ENCODE peak calls at places on chromosomes 7 and 10, in nine cellular contexts. P is SK-N-DZ; M is T-helper 22 cell; G is iris pigment epithelial cell; B is head of caudate nucleus; I is A172; U is PC-9; T is central memory CD4-positive, alpha-beta T cell; X is neural progenitor cell. S is an unnamed sample.

GRCh38 chr10:9052767-9053166 is 998.3 kb downstream of the GATA3 start:
- DNase-seq in P (no peak), G (no peak), U (no peak), X (no peak), B (no peak), T (no peak), M (no peak), I (no peak), S (no peak)

GRCh38 chr10:104308439-104308903 is 29.8 kb downstream of the ITPRIP start:
- DNase-seq in M (no peak), B (no peak), T (peak; percentile 49), I (no peak), X (no peak), P (no peak), U (no peak), G (peak; percentile 14), S (no peak)

GRCh38 chr7:121099572-121099971 is 111.1 kb downstream of the CPED1 start:
- DNase-seq in U (no peak), M (no peak), P (no peak), I (no peak), T (no peak), G (no peak), B (no peak), X (peak; percentile 28), S (no peak)

GRCh38 chr7:51950811-51951210 is 634.2 kb upstream of the COBL start:
- DNase-seq in T (no peak), I (no peak), U (no peak), P (no peak), G (peak; percentile 49), X (peak; percentile 35), M (no peak), B (no peak), S (no peak)

GRCh38 chr10:126459032-126459831 is 71.0 kb upstream of the ADAM12 start:
- DNase-seq in X (peak; percentile 16), U (no peak), B (no peak), T (no peak), M (no peak), G (peak; percentile 26), P (no peak), I (peak; percentile 65), S (peak; percentile 69)

GRCh38 chr7:10838205-10838604 is 135.5 kb upstream of the PHF14 start:
- DNase-seq in B (no peak), U (no peak), I (no peak), P (no peak), T (no peak), G (no peak), X (no peak), M (no peak), S (no peak)

GRCh38 chr7:91093181-91093580 is 171.1 kb upstream of the FZD1 start:
- DNase-seq in G (no peak), U (no peak), X (no peak), I (no peak), P (no peak), B (no peak), T (no peak), M (no peak), S (no peak)

GRCh38 chr10:21497177-21497807 is 28.2 kb downstream of the SKIDA1 start:
- DNase-seq in I (peak; percentile 86), X (peak; percentile 90), P (peak; percentile 72), B (peak; percentile 84), U (peak; percentile 82), G (peak; percentile 61), T (no peak), M (no peak), S (peak; percentile 92)

GRCh38 chr7:10412426-10413019 is 561.1 kb upstream of the PHF14 start:
- DNase-seq in T (no peak), I (peak; percentile 58), M (no peak), G (peak; percentile 10), P (peak; percentile 47), U (no peak), B (peak; percentile 3), X (peak; percentile 51), S (peak; percentile 11)

GRCh38 chr10:108005627-108006026 is 841.1 kb upstream of the SORCS1 start:
- DNase-seq in G (no peak), X (no peak), I (no peak), B (no peak), M (no peak), P (no peak), T (no peak), U (no peak), S (no peak)

GRCh38 chr10:132572545-132572937 is 35.0 kb downstream of the INPP5A start:
- DNase-seq in B (no peak), P (peak; percentile 35), G (peak; percentile 24), T (no peak), X (peak; percentile 37), U (peak; percentile 39), M (no peak), I (no peak), S (peak; percentile 46)

GRCh38 chr7:139899328-139900020 is 70.4 kb downstream of the TBXAS1 start:
- DNase-seq in M (no peak), U (no peak), P (no peak), X (no peak), I (no peak), G (no peak), B (no peak), T (no peak), S (no peak)

GRCh38 chr7:81256991-81257390 is 338.1 kb upstream of the SEMA3C start:
- DNase-seq in B (no peak), M (no peak), U (no peak), I (peak; percentile 26), P (peak; percentile 25), G (no peak), T (no peak), X (peak; percentile 35), S (peak; percentile 44)

GRCh38 chr10:112374724-112375541 is 1.0 kb downstream of the ACSL5 start:
- DNase-seq in M (no peak), B (no peak), X (no peak), T (peak; percentile 21), I (peak; percentile 23), U (peak; percentile 57), P (no peak), G (peak; percentile 26), S (peak; percentile 35)

GRCh38 chr7:64494912-64495461 is 67.9 kb downstream of the ZNF680 start:
- DNase-seq in P (no peak), U (no peak), M (no peak), G (no peak), T (no peak), X (no peak), I (no peak), B (peak; percentile 8), S (peak; percentile 16)

GRCh38 chr7:139875821-139876241 is 46.8 kb downstream of the TBXAS1 start:
- DNase-seq in X (no peak), I (no peak), U (no peak), B (no peak), G (no peak), P (no peak), T (no peak), M (no peak), S (no peak)

GRCh38 chr7:55021951-55022617 is 3.3 kb downstream of the EGFR start:
- DNase-seq in U (peak; percentile 86), T (no peak), X (no peak), M (no peak), I (no peak), P (no peak), B (no peak), G (peak; percentile 68), S (no peak)

GRCh38 chr7:44213872-44214595 is 13.3 kb downstream of the YKT6 start:
- DNase-seq in G (peak; percentile 43), I (peak; percentile 72), T (no peak), B (no peak), P (peak; percentile 67), M (no peak), X (peak; percentile 80), U (no peak), S (peak; percentile 68)

GRCh38 chr7:4166807-4167206 is 515.3 kb upstream of the FOXK1 start:
- DNase-seq in U (no peak), I (no peak), M (no peak), G (no peak), B (no peak), X (no peak), T (no peak), P (no peak), S (no peak)

GRCh38 chr10:34732926-34733325 is 82.2 kb downstream of the PARD3 start:
- DNase-seq in X (peak; percentile 25), P (peak; percentile 17), T (no peak), M (no peak), G (peak; percentile 70), B (no peak), U (peak; percentile 56), I (peak; percentile 72), S (no peak)

GRCh38 chr10:88086187-88086954 is 222.9 kb downstream of the PTEN start:
- DNase-seq in B (no peak), X (no peak), U (no peak), G (no peak), T (no peak), P (no peak), I (no peak), M (no peak), S (no peak)